ENCODE peak calls at places on chromosomes 12 and 14, in nine cellular contexts. Q is prostate gland, P is endothelial cell of umbilical vein, Y is spleen, C is GM23338, E is Panc1, U is HL-60, N is sigmoid colon, X is transverse colon. H is an unnamed sample.

GRCh38 chr12:15863984-15864383 is 18.2 kb upstream of the STRAP start:
- DNase-seq in Q (no peak), P (no peak), Y (no peak), C (no peak), E (no peak), U (peak; percentile 84), N (no peak), X (no peak), H (no peak)

GRCh38 chr14:20986811-20987210 is 3.0 kb upstream of the METTL17 start:
- DNase-seq in Q (no peak), P (peak; percentile 75), Y (no peak), C (no peak), E (peak; percentile 33), U (no peak), N (no peak), X (no peak), H (no peak)

GRCh38 chr12:89234324-89235114 is 117.8 kb downstream of the DUSP6 start:
- DNase-seq in Q (no peak), P (no peak), Y (no peak), C (no peak), E (no peak), U (no peak), N (no peak), X (no peak), H (no peak)

GRCh38 chr12:84986586-84986985 is 49.5 kb downstream of the TSPAN19 start:
- DNase-seq in Q (no peak), P (no peak), Y (no peak), C (no peak), E (no peak), U (no peak), N (no peak), X (no peak), H (no peak)

GRCh38 chr12:25313591-25313990 is 62.9 kb upstream of the KRAS start:
- DNase-seq in Q (no peak), P (no peak), Y (no peak), C (no peak), E (no peak), U (no peak), N (no peak), X (no peak), H (no peak)

GRCh38 chr12:78279567-78279966 is 448.9 kb downstream of the NAV3 start:
- DNase-seq in Q (no peak), P (no peak), Y (no peak), C (no peak), E (no peak), U (no peak), N (no peak), X (no peak), H (no peak)

GRCh38 chr12:53427905-53428594 is 4.4 kb downstream of the AMHR2 start:
- DNase-seq in Q (no peak), P (no peak), Y (peak; percentile 1), C (no peak), E (peak; percentile 96), U (no peak), N (no peak), X (no peak), H (no peak)

GRCh38 chr14:55532645-55533309 is 47.2 kb upstream of the KTN1 start:
- DNase-seq in Q (no peak), P (no peak), Y (no peak), C (peak; percentile 47), E (no peak), U (no peak), N (no peak), X (no peak), H (no peak)

GRCh38 chr14:105324080-105324778 is 9.7 kb downstream of the PACS2 start:
- DNase-seq in Q (no peak), P (no peak), Y (no peak), C (peak; percentile 34), E (no peak), U (no peak), N (no peak), X (no peak), H (no peak)

GRCh38 chr12:120321382-120322202 is 6.0 kb downstream of the PLA2G1B start:
- DNase-seq in Q (no peak), P (no peak), Y (no peak), C (no peak), E (no peak), U (no peak), N (no peak), X (peak; percentile 23), H (no peak)

GRCh38 chr14:72546359-72547035 is 347.4 kb downstream of the DPF3 start:
- DNase-seq in Q (no peak), P (no peak), Y (no peak), C (no peak), E (no peak), U (no peak), N (no peak), X (no peak), H (no peak)

GRCh38 chr14:72545411-72546311 is 348.2 kb downstream of the DPF3 start:
- DNase-seq in Q (no peak), P (no peak), Y (no peak), C (no peak), E (no peak), U (no peak), N (no peak), X (no peak), H (no peak)

GRCh38 chr14:72549848-72550247 is 344.1 kb downstream of the DPF3 start:
- DNase-seq in Q (no peak), P (no peak), Y (no peak), C (no peak), E (no peak), U (no peak), N (peak; percentile 32), X (no peak), H (no peak)

GRCh38 chr14:72549026-72549425 is 344.9 kb downstream of the DPF3 start:
- DNase-seq in Q (no peak), P (no peak), Y (no peak), C (no peak), E (no peak), U (no peak), N (no peak), X (no peak), H (no peak)

GRCh38 chr14:72547999-72548398 is 345.9 kb downstream of the DPF3 start:
- DNase-seq in Q (no peak), P (no peak), Y (no peak), C (no peak), E (no peak), U (no peak), N (peak; percentile 5), X (no peak), H (no peak)
- TF ChIP-seq CTCF in Q (no peak), P (no peak), Y (no peak), C (no peak), E (no peak), U (no peak), N (no peak), X (no peak), H (no peak)

DNA sequence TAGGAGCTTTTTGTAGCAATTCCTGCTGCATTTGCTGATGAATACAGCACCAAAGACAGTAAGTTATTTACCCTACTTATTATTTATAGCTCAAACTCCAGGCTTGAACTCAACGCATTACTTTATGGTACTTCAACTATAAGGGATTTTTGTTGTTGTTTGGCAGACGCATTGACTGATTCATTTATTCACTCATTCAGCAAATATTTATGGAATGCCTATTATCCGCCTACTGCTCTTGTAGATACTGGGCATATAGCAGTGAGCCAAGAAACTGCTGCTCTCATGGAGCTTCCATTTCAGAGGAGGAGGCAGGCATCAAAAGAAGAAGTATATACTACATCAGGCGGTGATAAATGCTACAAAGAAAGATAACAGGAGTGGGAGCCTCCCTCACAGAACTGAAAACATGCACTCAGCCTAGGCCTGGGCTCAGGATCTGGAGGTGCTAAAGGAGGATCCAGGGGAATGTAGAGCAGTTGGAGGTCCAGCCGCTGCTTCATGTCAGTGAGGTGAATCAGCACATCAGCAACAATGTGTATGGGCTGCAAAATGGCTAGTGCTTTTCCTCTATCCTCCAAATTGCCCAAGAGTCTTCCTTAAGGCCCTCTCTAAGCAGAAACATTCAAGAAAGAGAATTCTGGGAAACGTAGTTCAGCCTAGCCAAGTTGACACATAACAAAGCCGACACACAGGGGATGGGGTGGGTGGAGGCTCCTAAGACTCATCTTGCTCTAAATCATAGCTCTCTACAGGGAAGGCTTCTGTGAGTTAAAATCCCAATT is 157.4 kb downstream of the NRXN3 start:
- DNase-seq in Q (no peak), P (no peak), Y (no peak), C (peak; percentile 52), E (no peak), U (no peak), N (no peak), X (no peak), H (no peak)
- TF ChIP-seq POLR2AphosphoS5 in Q (no peak), P (no peak), Y (no peak), C (no peak), E (no peak), U (no peak), N (no peak), X (no peak), H (no peak)

GRCh38 chr12:76820888-76821482 is 57.1 kb downstream of the ZDHHC17 start:
- DNase-seq in Q (peak; percentile 10), P (peak; percentile 11), Y (no peak), C (peak; percentile 81), E (no peak), U (peak; percentile 7), N (no peak), X (peak; percentile 19), H (no peak)
- TF ChIP-seq CTCF in Q (peak; percentile 35), P (peak; percentile 51), Y (no peak), C (peak; percentile 91), E (peak; percentile 82), U (no peak), N (peak; percentile 63), X (peak; percentile 41), H (no peak)

DNA sequence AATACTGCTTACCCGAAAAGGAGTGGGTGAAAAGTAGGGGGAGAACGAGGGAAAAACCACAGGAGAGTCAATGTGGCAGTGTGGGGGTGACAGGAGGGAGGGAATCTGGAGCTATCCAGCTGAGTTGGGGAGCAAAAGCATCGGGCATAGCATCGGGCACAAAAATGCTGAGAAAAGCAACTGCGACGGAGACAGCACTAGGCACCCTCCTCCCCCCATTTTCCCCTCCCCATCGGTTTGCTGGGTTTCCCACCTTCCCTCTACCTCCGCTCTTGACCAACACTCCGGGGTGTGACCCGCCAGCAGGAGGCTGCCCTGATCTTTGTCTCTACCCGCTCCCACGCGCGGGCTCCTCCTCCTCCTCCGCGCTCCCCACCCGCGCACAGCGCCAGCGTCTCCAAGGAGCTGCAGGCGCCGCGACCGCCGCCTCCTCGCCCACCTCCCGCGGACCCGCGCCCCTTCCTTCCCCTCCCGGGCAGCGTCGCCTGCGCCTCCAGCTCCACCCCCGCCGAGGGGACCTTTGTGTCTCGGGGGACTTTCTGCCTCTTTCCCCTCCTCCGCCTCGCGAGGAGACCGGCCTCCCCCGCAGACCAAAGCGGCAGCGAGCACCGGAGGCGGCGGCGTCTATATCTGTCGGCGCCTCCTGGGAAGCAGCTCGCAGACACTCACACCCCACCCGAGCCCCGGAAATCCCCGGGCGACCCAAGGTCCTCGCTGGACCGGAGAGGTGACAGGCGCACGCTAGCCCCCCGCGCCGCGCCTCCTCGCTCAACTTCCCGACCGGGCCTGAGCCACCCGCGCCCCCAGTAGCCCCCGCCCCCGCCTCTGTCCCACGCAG is 939 bp downstream of the CDK17 start:
- DNase-seq in Q (peak; percentile 72), P (peak; percentile 77), Y (peak; percentile 96), C (peak; percentile 55), E (no peak), U (peak; percentile 72), N (peak; percentile 89), X (peak; percentile 79), H (peak; percentile 92)
- TF ChIP-seq POLR2AphosphoS5 in Q (no peak), P (peak; percentile 97), Y (peak; percentile 82), C (no peak), E (no peak), U (no peak), N (peak; percentile 81), X (peak; percentile 40), H (peak; percentile 50)